ENCODE peak calls at places on chromosome 17, in eight cellular contexts. B is heart right ventricle, K is fibroblast of lung, S is NT2/D1, A is neuronal stem cell, U is suprapubic skin, N is tibial artery, C is cardiac muscle cell. M is an unnamed sample.

GRCh38 chr17:44266402-44267164 is 1.4 kb downstream of the SLC4A1 start:
- DNase-seq in B (no peak), K (peak; percentile 10), N (no peak), C (no peak), U (no peak), A (no peak), S (no peak), M (no peak)

GRCh38 chr17:64056269-64057005 is 36.0 kb upstream of the ICAM2 start:
- DNase-seq in S (peak; percentile 49), C (no peak), A (no peak), N (no peak), U (no peak), K (no peak), B (no peak), M (no peak)

GRCh38 chr17:61159415-61159814 is 240.2 kb upstream of the TBX2 start:
- DNase-seq in S (no peak), K (peak; percentile 43), C (no peak), B (no peak), A (no peak), N (no peak), U (no peak), M (no peak)

GRCh38 chr17:65349916-65350315 is 211.5 kb downstream of the AXIN2 start:
- DNase-seq in B (no peak), S (no peak), U (no peak), A (no peak), N (no peak), K (no peak), C (no peak), M (no peak)

GRCh38 chr17:73638556-73638955 is 5.7 kb downstream of the SDK2 start:
- DNase-seq in C (no peak), U (no peak), S (no peak), N (no peak), A (no peak), K (no peak), B (no peak), M (no peak)

GRCh38 chr17:48993305-48993704 is 3.9 kb upstream of the IGF2BP1 start:
- DNase-seq in U (no peak), B (no peak), N (no peak), K (no peak), S (no peak), A (no peak), C (no peak), M (no peak)

GRCh38 chr17:13351046-13351445 is 250.7 kb downstream of the HS3ST3A1 start:
- DNase-seq in S (no peak), C (no peak), A (no peak), K (peak; percentile 38), U (no peak), B (no peak), N (no peak), M (no peak)

GRCh38 chr17:6548578-6549330 is 7.6 kb downstream of the PITPNM3 start:
- DNase-seq in A (no peak), N (no peak), K (no peak), B (no peak), S (no peak), U (no peak), C (no peak), M (no peak)

GRCh38 chr17:44384281-44384822 is 5.1 kb downstream of the ITGA2B start:
- DNase-seq in K (no peak), B (no peak), S (no peak), C (no peak), N (no peak), U (no peak), A (no peak), M (peak; percentile 69)

GRCh38 chr17:699350-699749 is 15.3 kb downstream of the VPS53 start:
- DNase-seq in B (no peak), C (no peak), K (peak; percentile 32), S (no peak), U (no peak), A (no peak), N (no peak), M (no peak)

GRCh38 chr17:6608321-6608720 is 32.2 kb downstream of the KIAA0753 start:
- DNase-seq in N (no peak), S (no peak), K (no peak), B (no peak), A (no peak), C (no peak), U (no peak), M (no peak)

GRCh38 chr17:6019959-6020358 is 50.2 kb upstream of the WSCD1 start:
- DNase-seq in N (no peak), K (no peak), U (no peak), S (no peak), A (no peak), C (no peak), B (no peak), M (no peak)

GRCh38 chr17:44310188-44310587 is 1.8 kb downstream of the RUNDC3A start:
- DNase-seq in S (no peak), B (no peak), N (no peak), K (no peak), A (no peak), C (no peak), U (no peak), M (no peak)

GRCh38 chr17:57868007-57868774 is 18.3 kb upstream of the MRPS23 start:
- DNase-seq in A (peak; percentile 56), K (peak; percentile 94), B (peak; percentile 79), C (peak; percentile 91), S (no peak), N (peak; percentile 86), U (peak; percentile 89), M (peak; percentile 92)

GRCh38 chr17:35244345-35245195 is 1.7 kb downstream of the SLFN5 start:
- DNase-seq in U (peak; percentile 94), S (no peak), N (peak; percentile 92), A (no peak), K (peak; percentile 92), B (peak; percentile 70), C (peak; percentile 90), M (peak; percentile 89)

GRCh38 chr17:32863559-32863958 is 13.4 kb downstream of the MYO1D start:
- DNase-seq in C (no peak), K (no peak), S (no peak), B (no peak), U (no peak), A (no peak), N (no peak), M (no peak)

GRCh38 chr17:32869345-32870026 is 7.4 kb downstream of the MYO1D start:
- DNase-seq in C (no peak), U (no peak), S (no peak), A (no peak), N (no peak), B (no peak), K (no peak), M (no peak)

GRCh38 chr17:32862940-32863339 is 14.0 kb downstream of the MYO1D start:
- DNase-seq in C (no peak), K (no peak), U (no peak), B (no peak), S (no peak), N (no peak), A (no peak), M (no peak)

GRCh38 chr17:32861979-32862378 is 14.9 kb downstream of the MYO1D start:
- DNase-seq in C (no peak), S (no peak), U (no peak), B (no peak), N (no peak), K (no peak), A (no peak), M (no peak)

GRCh38 chr17:32865141-32865540 is 11.8 kb downstream of the MYO1D start:
- DNase-seq in B (no peak), U (no peak), A (no peak), K (no peak), N (no peak), S (no peak), C (no peak), M (no peak)
- H3K4me3 ChIP-seq in B (no peak overlapping the region), U (no peak overlapping the region), A (no peak overlapping the region), K (no peak overlapping the region), N (no peak overlapping the region), S (no peak overlapping the region), C (no peak overlapping the region), M (no peak overlapping the region)

GRCh38 chr17:81524865-81525159 is 3.4 kb upstream of the FSCN2 start:
- DNase-seq in K (no peak), N (no peak), A (no peak), S (no peak), U (no peak), C (no peak), B (peak; percentile 5), M (no peak)

GRCh38 chr17:81523139-81524062 is 4.8 kb upstream of the FSCN2 start:
- DNase-seq in A (peak; percentile 70), B (peak; percentile 32), C (peak; percentile 54), S (peak; percentile 59), N (no peak), U (no peak), K (peak; percentile 54), M (no peak)

GRCh38 chr17:81526662-81527571 is 1.3 kb upstream of the FSCN2 start:
- DNase-seq in U (no peak), C (no peak), K (no peak), B (peak; percentile 5), A (no peak), N (no peak), S (no peak), M (no peak)

GRCh38 chr17:81522491-81523125 is 5.6 kb upstream of the FSCN2 start:
- DNase-seq in U (no peak), S (no peak), A (no peak), C (no peak), B (peak; percentile 6), K (no peak), N (no peak), M (no peak)

GRCh38 chr17:81524063-81524864 is 3.9 kb upstream of the FSCN2 start:
- DNase-seq in K (no peak), B (peak; percentile 8), N (no peak), S (no peak), A (no peak), C (no peak), U (no peak), M (no peak)
- H3K27me3 ChIP-seq in K (peaks cover 4% of the 10 kb centered on the region), B (peaks cover 73% of the 10 kb centered on the region), N (no peaks in the 10 kb centered on the region), S (peaks cover 70% of the 10 kb centered on the region), A (peaks cover 22% of the 10 kb centered on the region), C (peaks cover 5% of the 10 kb centered on the region), U (peaks cover 32% of the 10 kb centered on the region), M (no peaks in the 10 kb centered on the region)

GRCh38 chr17:59372138-59372751 is 40.8 kb downstream of the YPEL2 start:
- DNase-seq in K (peak; percentile 77), C (peak; percentile 88), N (peak; percentile 76), U (peak; percentile 81), B (no peak), A (no peak), S (no peak), M (peak; percentile 79)
- H3K4me3 ChIP-seq in K (no peak overlapping the region), C (no peak overlapping the region), N (peak overlapping the region; percentile 12), U (peak overlapping the region; percentile 7), B (peak overlapping the region; percentile 6), A (no peak overlapping the region), S (no peak overlapping the region), M (no peak overlapping the region)

GRCh38 chr17:76141212-76142043 is at the start of gene FOXJ1:
- DNase-seq in N (peak; percentile 77), A (peak; percentile 96), U (peak; percentile 88), C (peak; percentile 84), B (peak; percentile 89), S (peak; percentile 83), K (peak; percentile 72), M (peak; percentile 91)

GRCh38 chr17:76139261-76139752 is 1.7 kb downstream of the FOXJ1 start:
- DNase-seq in U (no peak), N (no peak), K (no peak), A (no peak), S (no peak), C (no peak), B (no peak), M (peak; percentile 66)

GRCh38 chr17:76142044-76143041 is 1.3 kb upstream of the FOXJ1 start:
- DNase-seq in K (no peak), B (no peak), A (no peak), N (no peak), S (no peak), U (peak; percentile 51), C (no peak), M (no peak)

GRCh38 chr17:76139801-76140660 is 1.0 kb downstream of the FOXJ1 start:
- DNase-seq in K (no peak), U (no peak), A (no peak), C (no peak), B (no peak), N (no peak), S (no peak), M (peak; percentile 51)

GRCh38 chr17:76140661-76141211 is 309 bp downstream of the FOXJ1 start:
- DNase-seq in B (no peak), S (no peak), N (no peak), U (no peak), C (no peak), K (no peak), A (no peak), M (no peak)
- H3K27me3 ChIP-seq in B (peaks cover 59% of the 10 kb centered on the region), S (peaks cover 88% of the 10 kb centered on the region), N (peaks cover 7% of the 10 kb centered on the region), U (peaks cover 43% of the 10 kb centered on the region), C (peaks cover 80% of the 10 kb centered on the region), K (peaks cover 51% of the 10 kb centered on the region), A (peaks cover 53% of the 10 kb centered on the region), M (no peaks in the 10 kb centered on the region)